ENCODE peak calls at places on chromosomes 5 and 9, in five cellular contexts. Y, D, C, I and Z are unnamed samples.

GRCh38 chr5:76547242-76547890 is 75.8 kb downstream of the F2RL2 start:
- DNase-seq in Y (peak; percentile 42), D (no peak), C (peak; percentile 4), I (no peak), Z (peak; percentile 1)

GRCh38 chr5:140321796-140322195 is 18.9 kb upstream of the PFDN1 start:
- DNase-seq in Y (no peak), D (peak; percentile 21), C (no peak), I (no peak), Z (no peak)

GRCh38 chr9:94554439-94555331 is at the start of gene PCAT7:
- DNase-seq in Y (no peak), D (peak; percentile 36), C (peak; percentile 46), I (peak; percentile 23), Z (no peak)

GRCh38 chr5:127216906-127217675 is 73.5 kb upstream of the MEGF10 start:
- DNase-seq in Y (no peak), D (no peak), C (no peak), I (no peak), Z (no peak)

GRCh38 chr5:101461455-101461854 is 558.4 kb upstream of the ST8SIA4 start:
- DNase-seq in Y (no peak), D (no peak), C (no peak), I (no peak), Z (no peak)

GRCh38 chr5:159547466-159548195 is 217.3 kb upstream of the IL12B start:
- DNase-seq in Y (no peak), D (no peak), C (no peak), I (peak; percentile 12), Z (peak; percentile 40)

GRCh38 chr5:68130253-68130652 is 85.3 kb upstream of the PIK3R1 start:
- DNase-seq in Y (no peak), D (no peak), C (no peak), I (no peak), Z (no peak)

GRCh38 chr9:87034891-87035290 is 87.6 kb upstream of the GAS1 start:
- DNase-seq in Y (no peak), D (peak; percentile 14), C (peak; percentile 48), I (no peak), Z (peak; percentile 64)

GRCh38 chr5:52825826-52826225 is 38.1 kb downstream of the ITGA1 start:
- DNase-seq in Y (no peak), D (no peak), C (no peak), I (no peak), Z (no peak)

GRCh38 chr5:134053840-134054338 is 49.1 kb upstream of the VDAC1 start:
- DNase-seq in Y (no peak), D (peak; percentile 39), C (peak; percentile 75), I (peak; percentile 72), Z (no peak)

GRCh38 chr9:98365227-98365669 is 109.8 kb upstream of the TBC1D2 start:
- DNase-seq in Y (no peak), D (no peak), C (peak; percentile 23), I (peak; percentile 6), Z (peak; percentile 85)

GRCh38 chr9:77472646-77473045 is 175.5 kb downstream of the GNA14 start:
- DNase-seq in Y (no peak), D (peak; percentile 47), C (no peak), I (no peak), Z (peak; percentile 31)

GRCh38 chr5:177373806-177374205 is 10.4 kb upstream of the SLC34A1 start:
- DNase-seq in Y (no peak), D (no peak), C (no peak), I (no peak), Z (no peak)

GRCh38 chr9:95140821-95141220 is 176.7 kb downstream of the FANCC start:
- DNase-seq in Y (no peak), D (no peak), C (no peak), I (no peak), Z (peak; percentile 42)

GRCh38 chr5:95102687-95103086 is 182.2 kb downstream of the MCTP1 start:
- DNase-seq in Y (no peak), D (no peak), C (no peak), I (no peak), Z (no peak)

GRCh38 chr9:117744390-117744789 is 40.2 kb downstream of the TLR4 start:
- DNase-seq in Y (no peak), D (no peak), C (no peak), I (no peak), Z (no peak)

GRCh38 chr9:126519660-126520425 is 93.9 kb upstream of the LMX1B start:
- DNase-seq in Y (no peak), D (no peak), C (peak; percentile 20), I (no peak), Z (no peak)

GRCh38 chr9:134428559-134428958 is 102.3 kb downstream of the RXRA start:
- DNase-seq in Y (no peak), D (no peak), C (no peak), I (no peak), Z (no peak)

GRCh38 chr9:129170229-129170628 is 7.8 kb downstream of the IER5L start:
- DNase-seq in Y (no peak), D (no peak), C (peak; percentile 68), I (no peak), Z (peak; percentile 43)

GRCh38 chr5:171484460-171484899 is 65.0 kb downstream of the FGF18 start:
- DNase-seq in Y (peak; percentile 21), D (no peak), C (peak; percentile 44), I (no peak), Z (peak; percentile 36)

GRCh38 chr5:159105318-159106053 is 5.8 kb upstream of the EBF1 start:
- DNase-seq in Y (no peak), D (no peak), C (no peak), I (no peak), Z (no peak)

GRCh38 chr5:56669534-56670483 is 145.5 kb upstream of the MAP3K1 start:
- DNase-seq in Y (peak; percentile 2), D (peak; percentile 57), C (no peak), I (no peak), Z (peak; percentile 40)

GRCh38 chr5:176740702-176741565 is 69.4 kb upstream of the UNC5A start:
- DNase-seq in Y (no peak), D (no peak), C (no peak), I (no peak), Z (no peak)

GRCh38 chr5:4640793-4641192 is 499.3 kb upstream of the ADAMTS16 start:
- DNase-seq in Y (no peak), D (no peak), C (peak; percentile 4), I (peak; percentile 28), Z (no peak)

GRCh38 chr5:154157483-154158378 is 32.8 kb upstream of the GALNT10 start:
- DNase-seq in Y (no peak), D (no peak), C (peak; percentile 20), I (no peak), Z (no peak)

GRCh38 chr5:154059583-154059982 is 20.8 kb downstream of the MFAP3 start:
- DNase-seq in Y (no peak), D (no peak), C (no peak), I (no peak), Z (no peak)

GRCh38 chr5:29367176-29367833 is 1826.2 kb upstream of the CDH6 start:
- DNase-seq in Y (no peak), D (no peak), C (no peak), I (no peak), Z (no peak)

GRCh38 chr5:109239501-109239900 is 170.3 kb downstream of the PJA2 start:
- DNase-seq in Y (no peak), D (no peak), C (no peak), I (peak; percentile 14), Z (no peak)

GRCh38 chr5:55597014-55597981 is 62.5 kb upstream of the PLPP1 start:
- DNase-seq in Y (no peak), D (peak; percentile 86), C (peak; percentile 94), I (peak; percentile 72), Z (peak; percentile 92)